ENCODE peak calls at places on chromosomes 12 and 14, in eight cellular contexts. P, W, Z, V, G, Q, F and C are unnamed samples. For H3K4me1, the result is how much of the 10 kb centered on the place peaks cover.

GRCh38 chr14:67541448-67542387 is 8.6 kb downstream of the PLEKHH1 start:
- DNase-seq in G (no peak), Q (peak), Z (no peak), W (no peak), V (peak), P (no peak), F (no peak), C (no peak)

GRCh38 chr14:32382704-32383103 is 53.6 kb downstream of the AKAP6 start:
- DNase-seq in V (no peak), G (no peak), Z (no peak), W (no peak), P (no peak), F (peak), Q (no peak), C (no peak)

GRCh38 chr12:47219243-47219642 is 139.5 kb upstream of the AMIGO2 start:
- DNase-seq in P (no peak), G (no peak), V (no peak), Z (no peak), W (no peak), F (no peak), Q (no peak), C (no peak)

GRCh38 chr12:13573698-13574321 is 377.3 kb downstream of the EMP1 start:
- DNase-seq in G (no peak), V (no peak), Z (no peak), Q (no peak), F (peak), W (no peak), P (no peak), C (no peak)

GRCh38 chr14:83342590-83342989 is 1808.9 kb upstream of the SEL1L start:
- DNase-seq in F (no peak), W (peak), V (peak), Z (no peak), G (no peak), P (no peak), Q (no peak), C (peak)

GRCh38 chr14:36717363-36717762 is 55.7 kb downstream of the PAX9 start:
- DNase-seq in G (no peak), Q (no peak), W (no peak), Z (no peak), F (no peak), P (no peak), V (no peak), C (no peak)

GRCh38 chr14:95495538-95496025 is 20.9 kb downstream of the SYNE3 start:
- DNase-seq in P (no peak), W (no peak), Z (no peak), F (no peak), V (no peak), G (no peak), Q (no peak), C (no peak)

GRCh38 chr12:82047480-82047879 is 288.3 kb upstream of the PPFIA2 start:
- DNase-seq in G (no peak), V (no peak), F (no peak), Q (no peak), Z (no peak), P (no peak), W (no peak), C (no peak)

GRCh38 chr12:119061208-119061796 is 80.0 kb downstream of the SRRM4 start:
- DNase-seq in F (no peak), G (peak), V (no peak), W (peak), Z (no peak), Q (peak), P (no peak), C (no peak)

GRCh38 chr12:24759155-24759554 is 189.7 kb downstream of the BCAT1 start:
- DNase-seq in W (no peak), F (no peak), G (no peak), Z (no peak), P (no peak), Q (no peak), V (no peak), C (no peak)

GRCh38 chr12:29350080-29350479 is 30.9 kb downstream of the ERGIC2 start:
- DNase-seq in P (no peak), F (peak), G (no peak), W (no peak), Z (no peak), V (no peak), Q (no peak), C (no peak)

GRCh38 chr14:91038439-91038838 is 22.0 kb downstream of the RPS6KA5 start:
- DNase-seq in Z (peak), F (no peak), G (no peak), W (no peak), V (no peak), Q (no peak), P (no peak), C (no peak)

GRCh38 chr12:7695159-7695930 is at the start of gene GDF3:
- DNase-seq in V (no peak), Z (peak), P (no peak), F (no peak), G (no peak), Q (no peak), W (no peak), C (no peak)

GRCh38 chr12:132610051-132610759 is at the start of gene LRCOL1:
- DNase-seq in Z (no peak), P (peak), Q (peak), G (peak), F (no peak), W (peak), V (no peak), C (no peak)

GRCh38 chr12:110639336-110640178 is 25.6 kb downstream of the TCTN1 start:
- DNase-seq in F (no peak), V (no peak), P (no peak), G (no peak), W (no peak), Q (no peak), Z (no peak), C (no peak)

GRCh38 chr14:68711551-68712437 is 81.1 kb downstream of the ZFP36L1 start:
- DNase-seq in W (no peak), G (no peak), F (no peak), P (no peak), V (peak), Q (no peak), Z (peak), C (peak)

GRCh38 chr14:105492966-105493871 is 2.2 kb downstream of the TEDC1 start:
- DNase-seq in W (peak), P (peak), V (peak), Q (peak), G (peak), F (no peak), Z (peak), C (no peak)

GRCh38 chr14:22044193-22044592 is 370.6 kb upstream of the OR4E1 start:
- DNase-seq in Q (no peak), V (no peak), F (no peak), W (no peak), Z (no peak), P (no peak), G (no peak), C (no peak)

GRCh38 chr14:22052795-22053194 is 379.2 kb upstream of the OR4E1 start:
- DNase-seq in F (no peak), Q (no peak), V (no peak), W (no peak), G (no peak), Z (no peak), P (no peak), C (no peak)

GRCh38 chr14:22046063-22046462 is 372.4 kb upstream of the OR4E1 start:
- DNase-seq in W (no peak), Q (no peak), G (no peak), F (no peak), P (peak), V (no peak), Z (no peak), C (no peak)

DNA sequence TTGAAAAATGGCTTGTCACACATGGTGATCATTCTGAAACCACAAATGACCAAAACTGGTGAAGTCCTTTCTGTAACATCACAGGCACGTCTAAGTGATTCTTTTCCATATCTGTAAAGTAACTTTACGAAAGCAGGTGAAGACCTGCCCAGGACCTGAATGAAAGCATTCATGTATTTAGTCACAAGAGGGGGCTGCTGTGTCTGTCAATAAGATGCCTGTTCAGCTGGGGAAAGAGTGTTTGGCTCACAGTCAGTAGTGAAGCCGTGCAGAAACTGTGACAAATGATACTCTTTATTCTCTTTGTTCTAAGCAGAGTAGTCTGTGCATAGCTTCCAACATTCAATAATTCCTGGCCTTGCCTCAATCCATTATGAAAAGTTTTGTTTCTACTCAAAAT is 373.5 kb upstream of the OR4E1 start:
- DNase-seq in P (no peak), Q (no peak), V (no peak), F (no peak), W (no peak), G (no peak), Z (no peak), C (no peak)
- TF ChIP-seq CTCF in P (no peak), Q (peak), V (no peak), F (peak), W (no peak), G (peak), Z (no peak), C (no peak)

GRCh38 chr12:89354630-89354931 is 2.3 kb upstream of the DUSP6 start:
- DNase-seq in Z (no peak), F (no peak), W (no peak), Q (no peak), V (no peak), G (no peak), P (no peak), C (no peak)
- H3K4me3 ChIP-seq in Z (peak), F (peak), W (peak), Q (peak), V (peak), G (peak), P (peak), C (peak)

GRCh38 chr12:121807656-121808347 is 4.0 kb downstream of the SETD1B start:
- DNase-seq in Q (no peak), W (no peak), F (no peak), G (no peak), P (no peak), V (no peak), Z (no peak), C (no peak)
- H3K4me1 ChIP-seq in Q (under half), W (under half), F (under half), G (half or more), P (half or more), V (under half), Z (under half), C (under half)

GRCh38 chr14:85531594-85532391 is 1.8 kb downstream of the FLRT2 start:
- DNase-seq in V (peak), F (no peak), P (peak), Q (peak), G (peak), Z (peak), W (peak), C (peak)
- TF ChIP-seq CTCF in V (no peak), F (no peak), P (no peak), Q (peak), G (no peak), Z (no peak), W (no peak), C (peak)

GRCh38 chr12:84508325-84508861 is 404.2 kb downstream of the SLC6A15 start:
- DNase-seq in V (peak), W (no peak), G (no peak), Z (peak), P (no peak), Q (no peak), F (no peak), C (no peak)
- H3K4me3 ChIP-seq in V (no peak), W (no peak), G (no peak), Z (no peak), P (no peak), Q (no peak), F (no peak), C (no peak)

GRCh38 chr12:116635487-116635886 is 76.3 kb downstream of the MAP1LC3B2 start:
- DNase-seq in F (no peak), P (no peak), Q (no peak), G (no peak), Z (no peak), W (no peak), V (no peak), C (no peak)
- H3K4me1 ChIP-seq in F (under half), P (under half), Q (under half), G (under half), Z (under half), W (under half), V (under half), C (under half)

GRCh38 chr12:41684997-41685396 is 459.7 kb downstream of the GXYLT1 start:
- DNase-seq in V (no peak), P (no peak), Q (no peak), W (no peak), F (no peak), Z (no peak), G (no peak), C (no peak)
- TF ChIP-seq CTCF in V (peak), P (no peak), Q (no peak), W (peak), F (no peak), Z (no peak), G (no peak), C (peak)

DNA sequence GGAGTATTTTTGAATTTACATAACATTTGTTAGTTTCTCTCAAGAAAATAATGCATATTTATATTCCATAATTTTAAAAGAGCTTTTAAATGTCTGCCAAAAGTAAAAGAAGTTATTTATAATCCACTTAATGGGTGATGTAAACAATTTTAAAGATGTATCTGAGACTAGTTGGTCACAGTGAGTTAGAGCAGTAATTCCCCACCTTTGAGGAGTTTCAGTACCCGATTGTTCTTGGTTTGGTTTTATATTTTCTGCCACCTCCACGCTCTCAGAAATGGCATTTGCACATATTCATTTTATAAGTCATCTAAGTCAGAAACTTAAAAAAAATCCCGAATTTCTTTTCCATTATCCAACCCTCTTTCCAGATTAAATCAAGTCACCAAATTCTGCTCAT is 153.2 kb downstream of the SLC35F4 start:
- DNase-seq in P (no peak), G (no peak), F (no peak), Q (no peak), W (no peak), V (no peak), Z (no peak), C (no peak)
- H3K4me3 ChIP-seq in P (no peak), G (no peak), F (no peak), Q (no peak), W (no peak), V (no peak), Z (no peak), C (no peak)

GRCh38 chr12:53048033-53048779 is 1.7 kb upstream of the TNS2 start:
- DNase-seq in G (peak), W (peak), F (no peak), P (peak), V (peak), Z (peak), Q (peak), C (no peak)

GRCh38 chr12:53045646-53046045 is 4.2 kb upstream of the TNS2 start:
- DNase-seq in G (no peak), Z (peak), Q (no peak), W (no peak), P (no peak), F (no peak), V (no peak), C (no peak)

GRCh38 chr12:53044896-53045571 is 4.8 kb upstream of the TNS2 start:
- DNase-seq in Z (no peak), V (peak), W (no peak), Q (no peak), P (no peak), F (no peak), G (no peak), C (peak)

GRCh38 chr12:53047221-53048032 is 2.4 kb upstream of the TNS2 start:
- DNase-seq in W (peak), G (peak), Z (peak), Q (peak), F (no peak), V (peak), P (peak), C (no peak)

DNA sequence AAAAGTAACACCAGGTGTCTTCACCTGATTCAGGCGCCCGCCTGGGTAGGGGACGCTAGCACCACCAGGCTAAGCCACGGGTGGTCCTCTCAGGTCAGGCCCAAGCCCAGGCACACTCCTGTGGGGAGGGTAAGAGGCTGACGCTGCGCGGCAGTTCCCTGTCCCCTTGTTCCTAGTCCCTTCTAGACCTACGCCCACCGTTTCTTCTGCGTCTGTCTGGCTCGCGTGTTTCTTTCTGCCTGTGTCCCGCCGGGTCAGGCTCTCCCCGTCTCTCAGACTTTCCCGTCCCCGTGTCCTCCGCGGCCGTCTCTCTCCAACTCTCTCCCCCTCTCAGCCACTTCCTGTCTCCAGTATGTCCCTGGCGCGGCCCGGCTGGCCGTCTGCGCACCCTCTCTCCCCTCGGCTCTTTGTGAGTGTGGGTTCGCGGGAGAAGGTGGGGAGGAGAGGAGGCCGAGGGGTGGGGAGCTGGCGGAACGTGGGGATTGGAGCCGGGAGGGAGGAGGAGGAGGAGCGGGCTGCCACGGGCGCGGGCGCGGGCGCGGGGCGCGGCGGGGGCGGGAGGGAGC is 3.1 kb upstream of the TNS2 start:
- DNase-seq in V (peak), Z (peak), P (peak), W (peak), G (peak), Q (peak), F (peak), C (peak)
- H3K4me1 ChIP-seq in V (under half), Z (under half), P (half or more), W (under half), G (half or more), Q (under half), F (under half), C (under half)

DNA sequence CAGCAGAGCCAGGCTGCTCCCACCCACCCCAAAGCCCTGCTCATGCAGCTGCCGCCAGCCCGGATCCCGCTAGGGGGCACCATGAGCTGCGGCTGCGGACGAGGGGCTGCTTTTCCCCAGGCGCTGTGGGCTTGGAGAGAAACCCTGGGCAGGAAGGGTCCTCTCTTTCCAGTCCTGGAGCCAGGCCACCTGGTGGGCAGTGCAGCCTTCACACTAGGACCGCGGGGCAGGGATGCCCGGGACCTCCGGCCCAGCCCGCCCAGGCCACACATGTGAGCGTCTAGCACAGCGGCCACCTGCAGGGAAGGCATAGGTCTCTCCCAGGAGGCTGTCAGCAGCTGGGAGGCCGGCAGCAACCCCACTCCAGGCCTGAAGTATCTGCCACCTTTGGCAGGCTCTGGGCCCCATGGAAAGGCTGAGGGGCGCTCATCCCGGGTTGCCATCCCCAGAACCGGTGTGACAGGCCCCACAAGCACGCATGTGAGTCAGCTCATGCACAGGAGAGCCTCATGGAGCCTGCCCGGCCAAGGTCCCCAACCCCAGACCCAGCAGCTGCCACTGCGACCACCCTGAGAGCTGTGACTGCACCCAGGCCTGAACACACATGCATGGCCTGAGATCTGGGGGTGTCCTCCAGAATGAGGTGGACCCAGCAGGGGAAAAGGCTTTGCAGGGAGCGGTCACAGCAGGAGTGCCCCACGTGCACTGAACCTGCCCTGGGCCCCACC is 280.0 kb upstream of the RTL1 start:
- DNase-seq in V (no peak), Q (peak), Z (peak), G (no peak), F (no peak), P (peak), W (no peak), C (no peak)
- TF ChIP-seq CTCF in V (peak), Q (peak), Z (peak), G (peak), F (peak), P (peak), W (no peak), C (no peak)